ENCODE peak calls at places on chromosome 14, in nine cellular contexts. A is GM12878; G is right lobe of liver; H is CD4-positive, alpha-beta T cell; F is brain microvascular endothelial cell; O is hepatocyte; T is CD4-positive, CD25-positive, alpha-beta regulatory T cell; I is fibroblast of lung; V is A673. X is an unnamed sample.

GRCh38 chr14:45135181-45135580 is 549 bp upstream of the FANCM start:
- DNase-seq in V (peak; percentile 5), I (peak; percentile 51), O (peak; percentile 8), H (no peak), F (peak; percentile 16), T (peak; percentile 48), G (no peak), A (no peak), X (no peak)

GRCh38 chr14:97290977-97291376 is 493.8 kb downstream of the VRK1 start:
- DNase-seq in G (no peak), T (peak; percentile 13), F (no peak), V (no peak), O (no peak), I (no peak), H (no peak), A (no peak), X (no peak)

GRCh38 chr14:74019743-74020142 is 594 bp downstream of the BBOF1 start:
- DNase-seq in I (peak; percentile 78), V (no peak), A (no peak), O (peak; percentile 25), T (no peak), G (no peak), F (peak; percentile 60), H (no peak), X (no peak)

GRCh38 chr14:99534863-99535262 is 53.7 kb downstream of the CCNK start:
- DNase-seq in A (no peak), H (no peak), T (no peak), G (no peak), O (no peak), I (no peak), V (no peak), F (no peak), X (no peak)

GRCh38 chr14:95078841-95079240 is 78.5 kb downstream of the DICER1 start:
- DNase-seq in A (no peak), O (no peak), I (no peak), G (no peak), V (no peak), T (no peak), F (no peak), H (no peak), X (no peak)

GRCh38 chr14:59015482-59015881 is 173.0 kb upstream of the DAAM1 start:
- DNase-seq in A (no peak), O (no peak), V (no peak), I (no peak), H (no peak), G (no peak), F (no peak), T (no peak), X (no peak)

GRCh38 chr14:27049611-27050172 is 451.9 kb upstream of the NOVA1 start:
- DNase-seq in V (no peak), O (no peak), T (no peak), H (no peak), A (no peak), I (no peak), G (no peak), F (no peak), X (no peak)

GRCh38 chr14:94485944-94486841 is 10.2 kb upstream of the SERPINA9 start:
- DNase-seq in O (peak; percentile 74), T (peak; percentile 11), A (no peak), I (peak; percentile 30), G (peak; percentile 77), V (peak; percentile 61), F (peak; percentile 25), H (peak; percentile 44), X (no peak)

GRCh38 chr14:58239259-58240210 is 5.1 kb upstream of the PSMA3 start:
- DNase-seq in T (peak; percentile 83), I (peak; percentile 78), A (peak; percentile 64), O (peak; percentile 84), G (peak; percentile 79), V (peak; percentile 79), H (peak; percentile 85), F (peak; percentile 63), X (no peak)

GRCh38 chr14:73663548-73664212 is 18.9 kb downstream of the DNAL1 start:
- DNase-seq in T (no peak), O (no peak), H (no peak), V (no peak), G (no peak), A (peak; percentile 28), F (no peak), I (no peak), X (no peak)

GRCh38 chr14:100317897-100318808 is 5.0 kb upstream of the SLC25A47 start:
- DNase-seq in G (no peak), V (peak; percentile 77), H (peak; percentile 60), A (no peak), F (peak; percentile 35), O (peak; percentile 75), I (peak; percentile 46), T (peak; percentile 72), X (no peak)

GRCh38 chr14:64826333-64826732 is 53.4 kb downstream of the SPTB start:
- DNase-seq in G (no peak), V (no peak), I (no peak), F (no peak), O (no peak), H (no peak), T (no peak), A (no peak), X (no peak)

GRCh38 chr14:92553456-92553855 is 39.9 kb downstream of the RIN3 start:
- DNase-seq in G (no peak), A (no peak), H (no peak), O (peak; percentile 67), V (no peak), I (peak; percentile 20), T (no peak), F (peak; percentile 67), X (no peak)

GRCh38 chr14:98470663-98471062 is 801.3 kb downstream of the BCL11B start:
- DNase-seq in G (no peak), F (no peak), V (no peak), H (no peak), A (no peak), I (no peak), O (peak; percentile 63), T (no peak), X (peak; percentile 82)

GRCh38 chr14:105203701-105204100 is 22.6 kb upstream of the NUDT14 start:
- DNase-seq in A (no peak), F (no peak), H (no peak), T (no peak), G (no peak), I (no peak), O (no peak), V (no peak), X (no peak)

GRCh38 chr14:104724981-104725771 is 1.1 kb downstream of the ADSS1 start:
- DNase-seq in T (no peak), G (no peak), A (no peak), V (peak; percentile 33), H (no peak), O (peak; percentile 67), F (no peak), I (peak; percentile 63), X (no peak)

GRCh38 chr14:54211562-54212308 is 185.1 kb upstream of the CDKN3 start:
- DNase-seq in F (peak; percentile 74), H (no peak), T (no peak), I (peak; percentile 75), O (no peak), G (no peak), V (peak; percentile 15), A (no peak), X (peak; percentile 16)
- H3K27ac ChIP-seq in F (peak overlapping the region; percentile 86), H (no peak overlapping the region), T (no peak overlapping the region), I (peak overlapping the region; percentile 52), O (no peak overlapping the region), G (no peak overlapping the region), V (no peak overlapping the region), A (no peak overlapping the region), X (peak overlapping the region; percentile 23)

GRCh38 chr14:42921876-42922275 is 1315.2 kb downstream of the LRFN5 start:
- DNase-seq in V (no peak), O (no peak), A (no peak), I (no peak), F (no peak), T (no peak), H (no peak), G (no peak), X (no peak)

GRCh38 chr14:42918615-42919014 is 1311.9 kb downstream of the LRFN5 start:
- DNase-seq in I (no peak), T (no peak), H (no peak), A (no peak), F (no peak), O (no peak), G (no peak), V (no peak), X (no peak)
- H3K27ac ChIP-seq in I (no peak overlapping the region), T (no peak overlapping the region), H (no peak overlapping the region), A (no peak overlapping the region), F (no peak overlapping the region), O (no peak overlapping the region), G (no peak overlapping the region), V (no peak overlapping the region), X (no peak overlapping the region)

DNA sequence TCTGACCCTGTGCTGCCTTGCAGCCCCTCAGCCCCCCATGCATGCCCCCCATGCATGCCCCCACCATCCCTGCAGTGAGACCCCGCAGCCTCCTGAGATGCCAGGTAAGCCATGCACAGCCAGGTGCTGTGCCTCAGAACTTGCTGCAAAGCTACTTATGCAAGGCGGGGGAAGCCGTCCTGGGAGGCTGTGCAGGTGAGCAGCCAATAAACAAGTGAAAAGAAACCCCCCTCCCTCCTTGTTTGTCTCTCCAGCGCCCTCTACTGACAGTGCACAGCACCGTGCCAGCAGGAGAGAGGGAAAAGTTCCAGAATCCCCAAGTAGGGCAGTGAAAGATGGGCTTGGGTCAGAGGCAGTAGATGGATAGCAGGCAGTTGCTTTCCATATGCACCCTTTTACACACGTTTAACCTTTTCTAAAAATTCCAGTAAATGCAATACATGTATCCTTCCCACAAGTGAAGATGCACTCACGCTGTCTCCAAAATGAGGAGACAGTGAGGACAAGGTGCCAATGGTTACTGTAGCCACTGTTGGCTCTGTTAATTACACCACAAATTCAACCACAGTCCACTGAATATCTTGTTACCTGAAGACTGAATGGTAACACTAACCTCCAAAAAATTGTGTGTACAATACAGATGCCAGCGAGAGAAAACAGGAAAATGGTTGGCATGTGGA is 18.0 kb downstream of the TNFAIP2 start:
- DNase-seq in O (peak; percentile 46), F (no peak), I (peak; percentile 61), A (no peak), T (peak; percentile 26), V (peak; percentile 62), G (no peak), H (no peak), X (no peak)
- H3K27ac ChIP-seq in O (no peak overlapping the region), F (no peak overlapping the region), I (no peak overlapping the region), A (peak overlapping the region; percentile 12), T (no peak overlapping the region), V (no peak overlapping the region), G (no peak overlapping the region), H (no peak overlapping the region), X (no peak overlapping the region)

GRCh38 chr14:36719823-36720222 is 58.2 kb downstream of the PAX9 start:
- DNase-seq in F (no peak), V (no peak), A (no peak), O (no peak), T (no peak), H (no peak), I (no peak), G (no peak), X (no peak)

GRCh38 chr14:36720657-36721056 is 59.0 kb downstream of the PAX9 start:
- DNase-seq in I (no peak), V (no peak), A (no peak), O (no peak), T (no peak), G (no peak), F (no peak), H (no peak), X (no peak)

GRCh38 chr14:36717363-36717762 is 55.7 kb downstream of the PAX9 start:
- DNase-seq in F (no peak), O (no peak), I (no peak), T (no peak), V (no peak), A (no peak), G (no peak), H (no peak), X (no peak)

GRCh38 chr14:36716614-36717184 is 55.0 kb downstream of the PAX9 start:
- DNase-seq in A (no peak), H (no peak), I (no peak), O (no peak), G (no peak), F (no peak), T (no peak), V (no peak), X (peak; percentile 22)

GRCh38 chr14:36718216-36718615 is 56.6 kb downstream of the PAX9 start:
- DNase-seq in H (no peak), G (no peak), O (no peak), F (no peak), I (no peak), A (no peak), V (no peak), T (no peak), X (no peak)
- H3K27ac ChIP-seq in H (no peak overlapping the region), G (no peak overlapping the region), O (no peak overlapping the region), F (no peak overlapping the region), I (no peak overlapping the region), A (no peak overlapping the region), V (no peak overlapping the region), T (no peak overlapping the region), X (no peak overlapping the region)

X was measured in epithelial cell of prostate.